ENCODE peak calls at places on chromosomes 7 and 10, in nine cellular contexts. R is mucosa of descending colon, K is uterus, S is adrenal gland, U is heart right ventricle, Q is transverse colon, Z is mesenchymal stem cell, J is GM23338, X is colonic mucosa. N is an unnamed sample. For H3K4me1 and H3K36me3, the result is how much of the 10 kb centered on the place peaks cover.

GRCh38 chr10:121753726-121754476 is 155.7 kb upstream of the FGFR2 start:
- DNase-seq in Z (peak), K (no peak), R (no peak), X (no peak), S (no peak), Q (no peak), U (no peak), J (peak), N (no peak)

GRCh38 chr10:14438576-14438975 is 107.9 kb upstream of the FRMD4A start:
- DNase-seq in J (no peak), S (no peak), Z (no peak), K (no peak), R (no peak), U (no peak), X (no peak), Q (no peak), N (no peak)

GRCh38 chr7:1672851-1673486 is 2.9 kb downstream of the ELFN1 start:
- DNase-seq in R (peak), Q (no peak), S (no peak), J (no peak), U (no peak), X (no peak), K (no peak), Z (no peak), N (peak)

GRCh38 chr7:120272261-120272895 is 597 bp upstream of the KCND2 start:
- DNase-seq in K (peak), X (no peak), Z (peak), S (no peak), R (no peak), Q (no peak), U (no peak), J (peak), N (peak)

GRCh38 chr7:88688222-88688621 is 71.3 kb upstream of the ZNF804B start:
- DNase-seq in Z (no peak), K (no peak), Q (no peak), J (no peak), X (no peak), R (no peak), S (no peak), U (no peak), N (no peak)

GRCh38 chr10:73998623-73999622 is 1.0 kb downstream of the VCL start:
- DNase-seq in U (peak), Z (peak), Q (peak), X (peak), R (peak), J (peak), K (peak), S (peak), N (peak)

GRCh38 chr7:36315309-36315948 is 74.2 kb upstream of the ANLN start:
- DNase-seq in X (peak), K (no peak), S (peak), Z (no peak), Q (no peak), R (no peak), J (peak), U (no peak), N (no peak)

GRCh38 chr7:111025013-111025412 is 65.9 kb upstream of the LRRN3 start:
- DNase-seq in R (no peak), X (no peak), S (no peak), U (no peak), J (no peak), Z (no peak), Q (no peak), K (no peak), N (no peak)

GRCh38 chr7:155669717-155670505 is 25.4 kb downstream of the RBM33 start:
- DNase-seq in S (no peak), Q (no peak), Z (no peak), R (no peak), K (no peak), U (no peak), J (peak), X (no peak), N (no peak)

GRCh38 chr10:22103701-22104100 is 100.2 kb upstream of the DNAJC1 start:
- DNase-seq in J (peak), X (no peak), Q (no peak), Z (no peak), K (no peak), R (no peak), S (no peak), U (no peak), N (no peak)

GRCh38 chr10:43111921-43112607 is 26.2 kb upstream of the CSGALNACT2 start:
- DNase-seq in Z (no peak), J (no peak), K (no peak), Q (no peak), S (no peak), X (no peak), R (no peak), U (no peak), N (no peak)

GRCh38 chr7:74197449-74198108 is 12.2 kb upstream of the LAT2 start:
- DNase-seq in S (no peak), U (no peak), X (no peak), J (no peak), Z (no peak), R (no peak), Q (no peak), K (no peak), N (no peak)

GRCh38 chr7:107045195-107045960 is 873 bp downstream of the PRKAR2B start:
- DNase-seq in J (peak), Q (no peak), R (peak), Z (no peak), K (no peak), X (no peak), U (no peak), S (no peak), N (no peak)

GRCh38 chr7:158029431-158029938 is 558.1 kb downstream of the PTPRN2 start:
- DNase-seq in X (no peak), J (no peak), Q (no peak), U (no peak), R (no peak), S (no peak), K (no peak), Z (no peak), N (no peak)

GRCh38 chr7:99244942-99245341 is 27.7 kb upstream of the MYH16 start:
- DNase-seq in K (no peak), Z (no peak), U (no peak), S (no peak), Q (no peak), J (no peak), X (no peak), R (no peak), N (no peak)

GRCh38 chr7:93382362-93382761 is 150.2 kb downstream of the VPS50 start:
- DNase-seq in X (no peak), R (no peak), Q (no peak), J (no peak), Z (no peak), U (no peak), S (no peak), K (no peak), N (no peak)

GRCh38 chr7:116357776-116358670 is 141.5 kb upstream of the CAV2 start:
- DNase-seq in X (no peak), U (no peak), K (no peak), J (no peak), Z (peak), R (no peak), S (no peak), Q (no peak), N (no peak)

GRCh38 chr7:45126920-45127319 is 15.4 kb upstream of the TBRG4 start:
- DNase-seq in Z (no peak), K (no peak), J (no peak), X (no peak), S (no peak), U (no peak), R (no peak), Q (no peak), N (no peak)

GRCh38 chr10:47207280-47207613 is 92.8 kb upstream of the GDF10 start:
- DNase-seq in K (no peak), S (no peak), Z (no peak), X (no peak), J (no peak), Q (no peak), R (no peak), U (no peak), N (no peak)

GRCh38 chr10:11197854-11198253 is 180.2 kb downstream of the CELF2 start:
- DNase-seq in R (no peak), K (no peak), Z (no peak), X (no peak), S (no peak), U (no peak), J (no peak), Q (no peak), N (no peak)

GRCh38 chr7:94395141-94396041 is 696 bp downstream of the COL1A2 start:
- DNase-seq in Z (peak), J (peak), U (peak), R (no peak), S (peak), X (peak), Q (peak), K (peak), N (peak)

GRCh38 chr7:260441-261281 is 29.3 kb upstream of the FOXL3 start:
- DNase-seq in R (peak), Q (peak), J (no peak), Z (no peak), S (no peak), X (peak), U (no peak), K (no peak), N (no peak)

GRCh38 chr7:115911466-115911865 is 119.1 kb downstream of the TFEC start:
- DNase-seq in S (no peak), Z (peak), U (no peak), X (no peak), Q (no peak), J (no peak), R (no peak), K (no peak), N (no peak)

GRCh38 chr7:12524794-12525386 is 45.6 kb upstream of the SCIN start:
- DNase-seq in J (peak), R (no peak), U (no peak), S (no peak), Z (peak), K (no peak), X (no peak), Q (no peak), N (peak)

GRCh38 chr10:110820321-110820814 is 51.4 kb upstream of the PDCD4 start:
- DNase-seq in J (no peak), Z (no peak), S (peak), R (no peak), X (peak), K (peak), Q (no peak), U (peak), N (no peak)

GRCh38 chr10:55813451-55814170 is 547.4 kb downstream of the ZWINT start:
- DNase-seq in R (no peak), S (no peak), Z (no peak), U (no peak), K (no peak), X (no peak), J (no peak), Q (no peak), N (no peak)

GRCh38 chr10:86155034-86155656 is 211.4 kb downstream of the GRID1 start:
- DNase-seq in S (no peak), R (no peak), Q (no peak), X (no peak), J (peak), Z (no peak), K (no peak), U (no peak), N (no peak)

GRCh38 chr10:122102867-122103525 is 114.0 kb downstream of the TACC2 start:
- DNase-seq in U (no peak), K (no peak), S (no peak), J (no peak), X (no peak), Q (no peak), Z (no peak), R (no peak), N (no peak)

GRCh38 chr10:84208023-84208422 is 13.7 kb downstream of the CDHR1 start:
- DNase-seq in X (no peak), J (no peak), Z (no peak), K (no peak), S (no peak), Q (no peak), U (no peak), R (no peak), N (no peak)

GRCh38 chr7:112133328-112133727 is 72.9 kb downstream of the DOCK4 start:
- DNase-seq in U (no peak), J (no peak), K (no peak), Q (no peak), S (no peak), X (no peak), R (no peak), Z (no peak), N (no peak)
- H3K4me1 ChIP-seq in U (under half), J (half or more), K (under half), Q (under half), S (under half), X (under half), R (under half), Z (under half), N (under half)

GRCh38 chr10:60192986-60193385 is 196.7 kb downstream of the ANK3 start:
- DNase-seq in R (no peak), Q (no peak), J (no peak), U (no peak), S (no peak), Z (no peak), X (no peak), K (no peak), N (no peak)
- H3K36me3 ChIP-seq in R (under half), Q (under half), J (under half), U (under half), S (under half), Z (under half), X (under half), K (under half), N (under half)

GRCh38 chr7:157021071-157021891 is 10.8 kb upstream of the MNX1 start:
- DNase-seq in R (peak), J (peak), Q (no peak), X (peak), U (no peak), S (no peak), Z (no peak), K (no peak), N (no peak)

GRCh38 chr7:157023589-157023905 is 13.1 kb upstream of the MNX1 start:
- DNase-seq in K (no peak), R (no peak), Z (no peak), X (no peak), S (no peak), Q (no peak), J (no peak), U (no peak), N (no peak)

GRCh38 chr7:157020514-157021070 is 10.1 kb upstream of the MNX1 start:
- DNase-seq in U (no peak), K (no peak), S (no peak), R (no peak), J (peak), Z (no peak), X (peak), Q (no peak), N (no peak)

GRCh38 chr7:157022681-157023588 is 12.5 kb upstream of the MNX1 start:
- DNase-seq in J (peak), Q (peak), K (no peak), X (peak), U (no peak), Z (no peak), S (no peak), R (peak), N (no peak)

GRCh38 chr7:157021893-157022680 is 11.6 kb upstream of the MNX1 start:
- DNase-seq in K (no peak), X (no peak), Z (no peak), R (no peak), S (no peak), J (peak), U (no peak), Q (no peak), N (no peak)
- H3K4me3 ChIP-seq in K (no peak), X (no peak), Z (no peak), R (no peak), S (no peak), J (peak), U (no peak), Q (no peak), N (no peak)

GRCh38 chr7:40288827-40289226 is 154.0 kb downstream of the SUGCT start:
- DNase-seq in Z (no peak), J (no peak), K (no peak), S (no peak), X (no peak), R (no peak), U (no peak), Q (no peak), N (no peak)
- H3K4me1 ChIP-seq in Z (under half), J (under half), K (under half), S (under half), X (under half), R (under half), U (under half), Q (under half), N (under half)